ENCODE peak calls at places on chromosome 18, in four cellular contexts. V is SJSA1, P is spleen, B is ovary. F is an unnamed sample. For H3K4me1, the result is how much of the 10 kb centered on the place peaks cover.

GRCh38 chr18:76491436-76491800 is 3.6 kb downstream of the ZNF516 start:
- DNase-seq in B (peak), P (peak), V (no peak), F (peak)

GRCh38 chr18:46333371-46334199 is 229.4 kb downstream of the HAUS1 start:
- DNase-seq in P (peak), V (peak), B (no peak), F (peak)

GRCh38 chr18:50158866-50159653 is 35.9 kb downstream of the MYO5B start:
- DNase-seq in V (no peak), P (no peak), B (no peak), F (no peak)

GRCh38 chr18:60096428-60096827 is 196.6 kb downstream of the PMAIP1 start:
- DNase-seq in B (no peak), V (no peak), P (no peak), F (no peak)

GRCh38 chr18:28768791-28769768 is 592.1 kb upstream of the CDH2 start:
- DNase-seq in B (no peak), P (no peak), V (no peak), F (no peak)

GRCh38 chr18:25229080-25229479 is 122.9 kb downstream of the ZNF521 start:
- DNase-seq in B (no peak), V (no peak), P (no peak), F (no peak)

GRCh38 chr18:5534845-5535244 is 9.0 kb downstream of the EPB41L3 start:
- DNase-seq in B (no peak), V (no peak), P (no peak), F (no peak)

GRCh38 chr18:63320041-63320689 is 596 bp upstream of the BCL2 start:
- DNase-seq in P (peak), V (peak), B (peak), F (peak)

GRCh38 chr18:25298853-25299274 is 53.1 kb downstream of the ZNF521 start:
- DNase-seq in B (peak), V (peak), P (no peak), F (no peak)

GRCh38 chr18:77071711-77072292 is 60.8 kb downstream of the MBP start:
- DNase-seq in P (no peak), V (peak), B (no peak), F (no peak)

GRCh38 chr18:54140641-54141040 is 83.8 kb downstream of the MBD2 start:
- DNase-seq in P (no peak), V (no peak), B (no peak), F (no peak)

GRCh38 chr18:13810950-13811485 is 12.9 kb upstream of the MC5R start:
- DNase-seq in P (no peak), B (no peak), V (no peak), F (peak)

GRCh38 chr18:64474279-64474678 is 325.4 kb upstream of the LINC00305 start:
- DNase-seq in B (no peak), P (no peak), V (no peak), F (no peak)

GRCh38 chr18:33583901-33584300 is 5.9 kb downstream of the ASXL3 start:
- DNase-seq in B (no peak), V (no peak), P (no peak), F (no peak)

GRCh38 chr18:78378983-78379382 is 600.6 kb upstream of the SALL3 start:
- DNase-seq in P (no peak), B (no peak), V (no peak), F (no peak)

GRCh38 chr18:70920840-70921374 is 632.1 kb downstream of the SOCS6 start:
- DNase-seq in V (no peak), P (no peak), B (no peak), F (no peak)

GRCh38 chr18:48828201-48828580 is 122.6 kb downstream of the SMAD7 start:
- DNase-seq in V (no peak), P (no peak), B (no peak), F (no peak)

GRCh38 chr18:48827321-48828200 is 123.2 kb downstream of the SMAD7 start:
- DNase-seq in B (no peak), V (no peak), P (peak), F (peak)

GRCh38 chr18:48826271-48826670 is 124.5 kb downstream of the SMAD7 start:
- DNase-seq in B (no peak), V (no peak), P (peak), F (no peak)

GRCh38 chr18:48825101-48825745 is 125.5 kb downstream of the SMAD7 start:
- DNase-seq in V (peak), B (no peak), P (peak), F (no peak)

GRCh38 chr18:48826806-48827205 is 124.0 kb downstream of the SMAD7 start:
- DNase-seq in B (no peak), V (no peak), P (peak), F (no peak)
- H3K4me1 ChIP-seq in B (under half), V (under half), P (under half), F (under half)

DNA sequence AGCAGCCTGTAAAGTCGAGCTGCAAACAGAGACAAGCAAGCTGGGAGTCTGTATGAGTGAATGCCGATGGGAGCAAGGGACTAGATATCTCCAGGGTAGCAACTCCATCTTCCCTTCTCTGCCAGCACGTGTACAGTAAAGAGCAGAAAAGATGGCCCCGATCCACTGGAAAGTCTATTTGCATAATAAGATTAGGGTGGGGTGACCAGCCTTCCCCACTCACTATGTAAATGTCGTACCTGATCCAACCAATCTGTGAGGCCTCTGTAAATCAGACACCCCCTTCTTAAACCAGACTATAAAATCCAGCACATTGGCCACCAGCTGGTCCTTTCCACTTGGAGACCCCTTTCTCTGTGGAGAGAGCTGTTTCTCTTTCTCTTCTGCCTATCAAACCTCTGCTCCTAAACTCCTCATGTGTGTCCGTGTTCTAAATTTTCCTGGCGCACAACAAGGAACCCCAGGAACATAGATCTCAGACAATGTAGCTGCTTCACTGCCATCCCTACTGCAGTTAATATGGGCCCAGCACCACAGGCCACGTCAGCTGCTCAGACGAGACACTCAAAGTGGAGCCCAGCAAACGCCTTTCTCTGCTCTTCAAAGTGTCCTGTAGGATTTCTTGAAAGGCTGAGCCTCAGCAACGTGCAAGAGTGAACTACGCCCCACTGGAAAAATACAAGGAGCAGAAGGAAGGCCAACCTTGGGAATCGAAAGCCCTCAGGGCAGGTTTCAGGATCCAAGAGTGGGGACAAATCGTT is 26.1 kb downstream of the DIPK1C start:
- DNase-seq in V (no peak), B (no peak), P (no peak), F (no peak)
- H3K4me1 ChIP-seq in V (under half), B (under half), P (under half), F (under half)

DNA sequence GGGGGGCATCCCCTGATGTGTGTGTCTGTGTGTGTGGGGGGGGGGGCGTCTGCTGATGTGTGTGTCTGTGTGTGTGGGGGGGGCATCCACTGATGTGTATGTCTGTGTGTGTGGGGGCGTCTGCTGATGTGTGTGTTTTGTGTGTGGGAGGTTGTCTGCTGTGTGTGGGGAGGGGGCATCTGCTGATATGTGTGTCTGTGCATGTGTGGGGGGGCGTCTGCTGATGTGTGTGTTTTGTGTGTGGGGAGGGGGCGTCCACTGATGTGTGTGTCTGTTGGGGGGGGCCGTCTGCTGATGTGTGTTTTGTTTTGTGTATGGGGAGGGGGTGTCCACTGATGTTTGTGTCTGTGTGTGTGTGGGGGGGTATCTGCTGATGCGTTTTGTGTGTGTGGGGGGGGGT is 126.1 kb downstream of the NFATC1 start:
- DNase-seq in V (no peak), B (no peak), P (no peak), F (no peak)
- H3K4me1 ChIP-seq in V (under half), B (under half), P (half or more), F (under half)

DNA sequence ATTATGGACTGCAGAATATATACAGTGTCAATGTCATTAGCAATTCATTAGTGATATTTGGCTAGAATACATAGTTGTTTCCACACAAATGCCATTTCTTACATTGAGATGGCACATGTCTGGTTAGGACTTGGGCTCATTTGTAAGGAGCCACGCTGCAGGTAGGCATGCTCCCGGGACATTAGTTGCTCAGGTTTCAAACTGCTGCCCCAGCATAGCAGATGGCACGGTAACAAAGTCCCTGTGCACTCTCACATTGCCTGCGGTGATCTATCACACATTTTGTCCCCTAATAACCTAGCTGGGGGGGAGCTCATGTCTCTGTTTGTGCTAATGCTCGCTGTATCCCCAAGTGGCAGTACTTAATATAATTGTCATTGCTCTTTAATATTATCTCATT is 185.1 kb downstream of the NEDD4L start:
- DNase-seq in B (no peak), V (no peak), P (no peak), F (no peak)
- H3K4me1 ChIP-seq in B (under half), V (half or more), P (under half), F (half or more)

DNA sequence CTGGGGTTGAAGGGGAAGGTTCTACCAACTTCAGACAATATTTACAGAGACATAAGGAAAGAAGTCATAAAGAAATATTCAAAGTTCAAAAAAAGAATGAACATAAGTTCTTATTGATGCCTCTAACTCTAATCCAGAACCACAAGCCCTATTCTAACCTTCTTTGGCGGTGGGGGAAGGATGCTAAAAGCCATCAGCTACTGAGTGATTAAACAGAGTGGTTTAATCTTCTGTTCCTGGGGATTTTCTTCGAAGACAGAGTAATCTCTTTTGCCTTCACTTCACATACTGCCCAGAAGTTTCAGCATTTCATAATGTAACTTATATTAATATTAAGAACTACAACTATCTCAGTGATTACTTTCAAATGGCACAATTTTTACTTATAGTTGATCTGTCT is 51.2 kb upstream of the TXNDC2 start:
- DNase-seq in V (no peak), B (no peak), P (no peak), F (no peak)
- H3K4me1 ChIP-seq in V (under half), B (under half), P (under half), F (under half)

GRCh38 chr18:68796936-68797690 is 767 bp upstream of the CCDC102B start:
- DNase-seq in V (peak), B (no peak), P (no peak), F (peak)

GRCh38 chr18:68791801-68792200 is 6.1 kb upstream of the CCDC102B start:
- DNase-seq in V (no peak), P (no peak), B (no peak), F (no peak)
- H3K4me1 ChIP-seq in V (under half), P (under half), B (under half), F (under half)

DNA sequence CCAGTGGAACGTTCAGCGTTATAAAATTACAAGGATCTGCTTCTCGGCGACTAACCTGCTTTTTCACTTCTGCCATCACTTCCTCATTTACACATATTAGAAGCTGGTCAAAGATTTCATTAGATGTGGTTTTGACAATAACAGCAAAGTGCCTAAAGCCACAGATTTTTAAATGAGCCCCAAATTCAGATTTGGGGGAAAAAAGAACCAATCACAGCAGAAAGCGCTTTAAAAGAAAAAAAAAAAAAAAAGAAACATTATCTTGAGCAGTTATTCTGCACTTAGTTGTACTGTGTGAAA is 167.4 kb downstream of the TCF4 start:
- DNase-seq in B (no peak), P (no peak), V (no peak), F (no peak)
- H3K4me1 ChIP-seq in B (under half), P (under half), V (under half), F (half or more)

DNA sequence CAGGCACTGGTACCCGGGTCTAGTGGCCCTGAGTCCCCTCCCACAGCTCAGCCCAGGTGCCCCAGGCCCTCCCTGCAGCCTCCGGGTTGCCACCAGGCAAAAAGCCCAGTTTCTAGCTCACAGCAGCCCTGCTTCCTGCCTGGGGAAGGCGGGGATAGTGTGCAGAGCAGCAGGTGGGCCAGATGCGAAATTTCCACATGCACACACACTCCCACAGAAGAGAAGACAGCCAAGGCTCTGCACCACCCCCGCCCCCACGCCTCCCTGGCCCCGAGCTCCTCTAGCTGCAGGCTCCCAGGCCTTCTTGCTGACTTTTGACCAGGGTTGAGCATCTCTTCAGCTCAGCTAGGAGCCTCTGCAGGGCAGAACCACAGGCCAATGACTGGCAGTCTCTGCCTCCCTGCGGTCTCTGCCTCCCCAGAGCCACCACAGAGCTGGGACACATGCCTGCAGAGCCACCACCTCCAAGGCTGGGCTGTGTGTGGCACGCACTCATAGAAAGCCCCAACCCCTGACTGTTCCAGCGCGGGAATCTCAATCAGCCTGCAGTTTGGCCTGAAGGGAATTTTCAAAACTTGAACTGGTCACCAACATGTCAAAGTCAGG is 7.2 kb downstream of the SLC66A2 start:
- DNase-seq in P (peak), B (peak), V (no peak), F (peak)
- H3K4me1 ChIP-seq in P (under half), B (under half), V (under half), F (under half)

GRCh38 chr18:55413474-55413873 is 174.5 kb downstream of the TCF4 start:
- DNase-seq in V (no peak), P (no peak), B (no peak), F (no peak)

GRCh38 chr18:55416791-55417190 is 171.2 kb downstream of the TCF4 start:
- DNase-seq in V (no peak), P (no peak), B (no peak), F (no peak)

GRCh38 chr18:55418439-55418838 is 169.6 kb downstream of the TCF4 start:
- DNase-seq in P (no peak), V (no peak), B (no peak), F (no peak)

GRCh38 chr18:55414475-55414874 is 173.5 kb downstream of the TCF4 start:
- DNase-seq in P (no peak), B (no peak), V (no peak), F (no peak)

GRCh38 chr18:55415258-55415871 is 172.6 kb downstream of the TCF4 start:
- DNase-seq in B (peak), V (peak), P (peak), F (peak)
- H3K4me1 ChIP-seq in B (under half), V (under half), P (under half), F (half or more)